ENCODE peak calls at places on chromosomes 16 and 17, in six cellular contexts. D is cardiac muscle cell, E is colonic mucosa, G is A549, S is PC-3, P is heart left ventricle. U is an unnamed sample. For H3K9me3, the result is how much of the 10 kb centered on the place peaks cover.

GRCh38 chr16:3573146-3573815 is 3.9 kb downstream of the NLRC3 start:
- DNase-seq in P (no peak), S (no peak), E (no peak), D (no peak), G (no peak), U (peak)

GRCh38 chr17:43406676-43407645 is 8.2 kb downstream of the ARL4D start:
- DNase-seq in D (no peak), P (no peak), G (no peak), E (no peak), S (no peak), U (no peak)

GRCh38 chr16:23082161-23082788 is 67.0 kb downstream of the USP31 start:
- DNase-seq in S (no peak), G (no peak), E (no peak), P (no peak), D (no peak), U (no peak)

GRCh38 chr17:81391964-81392908 is 3.0 kb upstream of the BAHCC1 start:
- DNase-seq in D (peak), P (peak), E (no peak), G (no peak), S (no peak), U (no peak)

GRCh38 chr16:87135631-87136030 is 181.6 kb downstream of the C16orf95 start:
- DNase-seq in P (no peak), S (no peak), E (no peak), D (no peak), G (no peak), U (no peak)

GRCh38 chr16:72025404-72026114 is 17.0 kb downstream of the DHODH start:
- DNase-seq in S (no peak), E (no peak), G (no peak), P (no peak), D (no peak), U (no peak)

GRCh38 chr17:37405955-37406634 is 541 bp downstream of the ACACA start:
- DNase-seq in P (no peak), E (no peak), G (no peak), S (no peak), D (no peak), U (no peak)

GRCh38 chr16:1781758-1782407 is 488 bp downstream of the SPSB3 start:
- DNase-seq in G (peak), E (peak), P (no peak), S (no peak), D (peak), U (peak)

GRCh38 chr17:8188408-8188839 is 1.6 kb downstream of the BORCS6 start:
- DNase-seq in G (no peak), S (no peak), P (no peak), E (no peak), D (no peak), U (peak)

GRCh38 chr17:81401727-81402529 is 6.7 kb downstream of the BAHCC1 start:
- DNase-seq in P (peak), G (peak), S (peak), E (peak), D (peak), U (peak)

GRCh38 chr17:62801553-62801952 is 6.6 kb downstream of the MARCHF10 start:
- DNase-seq in E (no peak), P (no peak), D (no peak), S (no peak), G (no peak), U (no peak)

GRCh38 chr17:62802531-62803205 is 5.4 kb downstream of the MARCHF10 start:
- DNase-seq in D (no peak), E (no peak), P (no peak), S (no peak), G (no peak), U (no peak)

GRCh38 chr17:62804025-62804424 is 4.1 kb downstream of the MARCHF10 start:
- DNase-seq in G (no peak), S (no peak), D (no peak), P (no peak), E (no peak), U (no peak)

GRCh38 chr17:62797959-62798358 is 10.2 kb downstream of the MARCHF10 start:
- DNase-seq in S (no peak), E (no peak), P (no peak), D (no peak), G (no peak), U (no peak)

GRCh38 chr17:62800580-62800979 is 7.5 kb downstream of the MARCHF10 start:
- DNase-seq in E (no peak), G (no peak), S (peak), D (no peak), P (no peak), U (peak)
- H3K27ac ChIP-seq in E (no peak), G (peak), S (peak), D (no peak), P (no peak), U (no peak)

GRCh38 chr17:16622540-16623277 is 30.9 kb downstream of the ZNF624 start:
- DNase-seq in G (no peak), P (no peak), D (no peak), E (no peak), S (no peak), U (no peak)
- H3K9me3 ChIP-seq in G (half or more), P (under half), D (under half), E (under half), S (half or more), U (under half)

GRCh38 chr17:48554412-48555090 is 9.6 kb upstream of the HOXB2 start:
- DNase-seq in D (no peak), P (no peak), E (no peak), S (no peak), G (peak), U (peak)

GRCh38 chr17:48553190-48553547 is 8.3 kb upstream of the HOXB2 start:
- DNase-seq in D (no peak), S (no peak), E (no peak), G (no peak), P (no peak), U (no peak)

GRCh38 chr17:48552453-48553189 is 7.7 kb upstream of the HOXB2 start:
- DNase-seq in P (no peak), S (no peak), E (no peak), D (no peak), G (no peak), U (no peak)

GRCh38 chr17:48555183-48555615 is 10.3 kb upstream of the HOXB2 start:
- DNase-seq in P (no peak), D (peak), S (peak), G (peak), E (no peak), U (no peak)

DNA sequence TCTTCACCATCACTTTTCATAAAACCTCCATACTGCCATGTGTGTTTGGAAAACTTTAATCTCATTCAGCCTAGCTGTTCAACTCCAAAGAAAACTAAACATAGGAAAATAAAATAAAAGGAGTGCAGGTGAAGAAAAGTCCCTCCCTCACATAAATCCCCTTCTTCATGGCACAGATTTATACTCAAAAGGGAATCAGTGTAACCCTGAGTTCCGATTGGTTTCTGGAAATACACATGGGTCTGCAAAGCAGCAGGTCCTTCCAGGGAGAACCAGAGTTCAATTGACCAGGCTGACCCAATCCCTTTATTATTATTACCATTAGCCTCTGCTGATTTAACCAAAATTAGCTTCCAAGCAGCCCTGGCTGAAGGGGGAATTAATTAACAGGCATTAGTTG is 8.9 kb upstream of the HOXB2 start:
- DNase-seq in E (no peak), D (no peak), G (no peak), P (no peak), S (no peak), U (no peak)
- H3K27ac ChIP-seq in E (peak), D (peak), G (peak), P (no peak), S (no peak), U (no peak)

GRCh38 chr17:22268912-22269220 is 576.5 kb downstream of the KCNJ18 start:
- DNase-seq in E (no peak), G (no peak), S (no peak), D (no peak), P (no peak), U (no peak)
- H3K9me3 ChIP-seq in E (under half), G (under half), S (under half), D (under half), P (under half), U (under half)

DNA sequence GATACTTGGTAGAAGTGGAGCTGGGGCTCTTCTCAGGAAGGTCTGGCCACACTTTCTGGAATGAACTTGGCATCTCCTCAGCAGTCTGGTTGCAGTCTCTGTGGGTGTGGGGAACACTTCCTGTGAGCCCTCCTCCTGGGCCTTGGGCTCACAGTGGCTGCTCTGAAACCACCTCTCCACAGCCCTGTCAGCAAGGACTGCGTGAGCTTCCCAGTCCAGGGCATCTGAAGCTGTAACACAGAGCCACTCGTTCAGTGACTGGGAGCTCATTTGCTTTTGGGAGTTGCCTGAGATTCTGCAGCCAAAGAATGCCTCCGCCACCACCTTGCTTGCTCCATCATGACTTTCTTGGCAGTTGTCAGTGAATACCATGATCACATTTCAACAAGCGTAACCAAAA is 60.0 kb downstream of the CLEC16A start:
- DNase-seq in G (no peak), P (no peak), D (no peak), S (no peak), E (no peak), U (no peak)
- H3K27ac ChIP-seq in G (no peak), P (no peak), D (no peak), S (no peak), E (no peak), U (no peak)

DNA sequence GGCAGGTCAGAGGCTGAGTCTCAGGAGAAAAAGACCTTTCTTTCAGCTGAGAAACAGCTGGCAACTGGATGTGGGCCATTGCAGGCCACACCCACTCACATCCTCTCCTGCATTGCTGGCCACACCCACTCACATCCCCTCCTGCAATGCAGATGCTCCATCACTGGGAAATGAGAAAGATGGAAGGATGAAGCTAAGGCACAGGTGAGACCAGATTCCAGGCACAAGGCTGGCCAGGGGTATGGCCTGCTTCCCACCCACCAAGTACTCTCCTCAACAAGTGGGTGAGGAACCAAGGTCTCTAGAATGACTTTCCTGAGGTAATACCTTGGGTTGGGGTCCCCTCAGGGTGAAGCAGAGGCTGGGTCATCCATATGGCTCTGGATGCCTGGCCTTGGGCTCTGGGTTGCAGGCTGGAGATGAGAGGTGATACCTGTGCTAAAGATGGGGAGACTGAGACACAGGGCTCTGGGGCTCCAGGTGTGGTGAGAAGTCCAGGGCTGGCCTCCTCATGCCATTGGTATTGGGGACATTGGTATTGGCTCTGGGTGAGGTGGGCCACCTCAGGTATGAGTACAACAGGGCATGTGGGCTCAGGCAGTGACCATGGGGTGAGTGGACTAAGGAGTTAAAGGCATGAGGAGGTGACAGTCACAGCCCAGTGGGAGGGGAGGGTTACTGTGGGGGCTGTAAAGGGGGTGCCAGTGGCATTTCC is 1726.8 kb downstream of the TP53TG3F start:
- DNase-seq in D (no peak), G (no peak), E (no peak), P (no peak), S (no peak), U (no peak)
- H3K9me3 ChIP-seq in D (under half), G (under half), E (under half), P (under half), S (under half), U (under half)

U was measured in pancreas.